ENCODE peak calls at places on chromosomes 2 and 18, in four cellular contexts. S, M, Y and V are unnamed samples.

GRCh38 chr18:79765491-79766245 is 32.1 kb upstream of the KCNG2 start:
- DNase-seq in S (no peak), Y (no peak), M (no peak), V (no peak)

GRCh38 chr18:45801396-45802004 is 24.0 kb upstream of the SIGLEC15 start:
- DNase-seq in S (no peak), Y (no peak), M (no peak), V (no peak)

GRCh38 chr2:234829074-234829455 is 122.8 kb upstream of the SH3BP4 start:
- DNase-seq in Y (no peak), S (no peak), M (no peak), V (no peak)

GRCh38 chr2:56676966-56677365 is 493.2 kb downstream of the CCDC85A start:
- DNase-seq in S (no peak), Y (no peak), M (no peak), V (no peak)

GRCh38 chr2:45470531-45470930 is 140.5 kb downstream of the SRBD1 start:
- DNase-seq in S (no peak), M (no peak), Y (no peak), V (no peak)

GRCh38 chr2:152033146-152033545 is 65.7 kb downstream of the CACNB4 start:
- DNase-seq in M (no peak), Y (no peak), S (no peak), V (no peak)

GRCh38 chr18:29853126-29853525 is 1189.4 kb downstream of the DSC3 start:
- DNase-seq in S (no peak), Y (no peak), M (no peak), V (no peak)

GRCh38 chr2:177710889-177711288 is 318.3 kb downstream of the AGPS start:
- DNase-seq in Y (no peak), S (no peak), M (no peak), V (no peak)

GRCh38 chr2:231393149-231394131 is 2.1 kb upstream of the B3GNT7 start:
- DNase-seq in M (peak), Y (peak), S (no peak), V (peak)

GRCh38 chr2:177727577-177728351 is 335.2 kb downstream of the AGPS start:
- DNase-seq in S (no peak), M (no peak), Y (peak), V (no peak)

DNA sequence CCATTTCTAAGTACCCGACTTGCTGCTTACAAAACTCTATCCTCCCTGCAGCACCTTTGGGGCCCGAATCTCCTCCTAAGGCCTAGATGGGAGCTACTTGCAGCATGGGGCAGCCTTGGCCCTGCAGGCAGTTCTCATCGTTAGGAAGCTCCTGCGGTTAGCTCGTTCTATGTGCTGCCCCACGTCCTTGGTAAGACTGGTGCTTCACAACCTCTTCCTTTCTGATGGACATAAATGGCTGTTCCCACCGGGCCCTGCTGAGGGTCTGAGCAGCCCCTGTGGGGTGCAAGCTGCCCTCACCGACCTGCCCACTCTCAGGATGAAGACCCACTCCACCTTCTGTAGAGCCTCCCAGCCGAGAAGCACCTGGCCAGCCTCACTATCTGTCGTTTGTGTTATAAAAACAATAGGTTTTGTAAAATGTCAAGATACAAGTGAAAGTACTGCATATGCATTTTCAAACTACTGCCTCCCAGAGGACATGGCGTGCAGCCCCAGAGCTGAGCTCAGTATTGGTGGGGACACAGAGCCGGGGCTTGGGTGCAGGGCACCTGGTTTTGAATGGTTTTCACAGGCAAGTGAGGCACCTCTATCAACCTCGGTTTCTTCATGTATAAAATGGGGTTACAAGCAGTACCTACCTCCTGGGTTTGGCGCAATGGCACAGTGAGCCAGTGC is 19.4 kb downstream of the OTOF start:
- DNase-seq in M (no peak), Y (no peak), S (no peak), V (no peak)
- TF ChIP-seq TEAD4 in M (no peak), Y (no peak), S (no peak), V (no peak)

GRCh38 chr18:63098014-63098981 is 221.3 kb downstream of the BCL2 start:
- DNase-seq in Y (no peak), S (no peak), M (no peak), V (no peak)

GRCh38 chr18:63099026-63099840 is 220.3 kb downstream of the BCL2 start:
- DNase-seq in M (no peak), Y (no peak), S (no peak), V (no peak)

GRCh38 chr18:63097198-63097597 is 222.4 kb downstream of the BCL2 start:
- DNase-seq in Y (no peak), S (no peak), M (no peak), V (no peak)

GRCh38 chr18:63096327-63096874 is 223.2 kb downstream of the BCL2 start:
- DNase-seq in S (no peak), Y (no peak), M (no peak), V (no peak)

DNA sequence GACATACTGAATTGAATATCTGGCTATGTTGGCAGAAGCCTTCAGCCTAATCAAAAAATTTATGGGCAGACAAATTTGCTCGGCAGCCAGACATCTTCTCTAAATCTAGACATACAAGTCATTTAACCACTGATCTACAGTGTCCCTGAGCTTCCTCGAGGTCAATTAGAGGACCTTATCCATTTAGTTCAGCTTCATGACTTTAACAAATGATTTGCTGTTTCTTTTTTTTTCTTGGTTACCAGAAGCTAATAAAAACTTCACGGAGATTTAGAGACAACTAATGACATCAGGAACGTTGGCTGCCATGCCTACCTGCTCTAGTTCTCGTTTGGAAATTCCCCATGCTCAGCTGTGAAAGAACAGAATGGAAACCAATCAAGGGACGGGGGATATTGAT is 223.8 kb downstream of the BCL2 start:
- DNase-seq in Y (no peak), S (no peak), M (no peak), V (peak)
- TF ChIP-seq TEAD4 in Y (no peak), S (no peak), M (no peak), V (no peak)

GRCh38 chr2:85445316-85446295 is 27.1 kb downstream of the SH2D6 start:
- DNase-seq in M (no peak), S (no peak), Y (no peak), V (peak)
- TF ChIP-seq TEAD4 in M (no peak), S (no peak), Y (no peak), V (no peak)

GRCh38 chr2:14751581-14751980 is 119.1 kb downstream of the LRATD1 start:
- DNase-seq in Y (no peak), S (no peak), M (no peak), V (no peak)
- TF ChIP-seq TEAD4 in Y (no peak), S (no peak), M (no peak), V (no peak)

DNA sequence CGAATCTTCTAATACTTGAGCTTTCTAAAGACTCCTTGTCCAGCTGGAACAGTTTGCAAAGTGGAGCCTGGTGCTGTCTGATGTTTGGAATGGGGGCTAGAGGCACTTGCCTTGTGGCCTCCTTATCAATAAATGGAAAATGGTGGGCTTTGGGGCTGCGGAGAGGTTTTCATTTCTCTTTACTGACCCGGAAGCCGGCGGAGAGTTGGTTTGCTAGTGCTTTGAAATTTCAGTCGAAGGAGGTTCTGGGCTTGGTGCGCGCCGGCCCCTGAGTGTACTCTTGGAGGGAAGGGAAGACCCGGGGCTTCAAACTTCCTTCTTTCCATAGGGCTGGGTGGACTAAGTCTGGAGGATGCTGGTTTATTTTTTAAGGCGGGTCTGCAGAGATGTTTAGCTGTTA is 714 bp downstream of the RPIA start:
- DNase-seq in Y (peak), M (peak), S (no peak), V (peak)
- TF ChIP-seq TEAD4 in Y (no peak), M (no peak), S (no peak), V (no peak)

DNA sequence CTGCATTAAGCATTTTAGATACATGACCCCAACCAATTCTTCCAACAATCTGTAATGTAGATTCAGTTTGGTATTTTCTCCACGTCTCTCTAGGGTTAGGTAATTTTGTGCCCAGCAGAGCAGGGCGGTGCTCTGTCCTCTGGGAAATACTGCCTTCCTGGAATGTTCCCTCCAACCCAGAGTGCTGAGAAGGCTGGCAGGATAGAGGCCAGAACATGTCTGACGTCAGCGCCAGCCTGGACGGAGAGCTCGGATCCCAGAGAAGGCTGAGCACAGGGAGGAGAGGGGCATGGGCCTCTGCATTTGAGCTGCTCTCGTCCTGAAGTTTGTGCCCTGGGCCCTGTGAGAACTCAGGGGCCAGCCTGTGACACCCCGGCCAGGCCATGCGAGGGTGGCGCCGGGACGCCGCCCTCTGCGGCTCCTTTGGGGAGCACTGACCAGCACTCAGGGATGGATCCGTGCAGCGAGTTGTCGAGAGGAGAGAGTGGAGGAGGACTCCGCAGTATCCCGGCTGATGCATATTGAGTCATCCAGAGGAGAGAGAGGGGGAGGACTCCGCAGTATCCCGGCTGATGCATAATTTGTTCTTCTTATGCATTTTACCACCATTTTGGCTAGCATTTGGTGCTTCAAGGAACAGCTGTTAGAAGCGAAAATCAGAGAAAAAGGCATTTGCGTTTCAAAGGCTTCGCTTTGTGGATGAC is 80.0 kb upstream of the PXDN start:
- DNase-seq in M (no peak), Y (no peak), S (no peak), V (no peak)
- TF ChIP-seq TEAD4 in M (no peak), Y (no peak), S (no peak), V (no peak)

GRCh38 chr2:164464376-164464775 is 156.9 kb downstream of the GRB14 start:
- DNase-seq in S (no peak), Y (no peak), M (no peak), V (no peak)

GRCh38 chr2:164457271-164457670 is 164.0 kb downstream of the GRB14 start:
- DNase-seq in M (no peak), Y (no peak), S (no peak), V (no peak)

GRCh38 chr2:164456599-164456998 is 164.7 kb downstream of the GRB14 start:
- DNase-seq in M (no peak), S (no peak), Y (no peak), V (peak)

DNA sequence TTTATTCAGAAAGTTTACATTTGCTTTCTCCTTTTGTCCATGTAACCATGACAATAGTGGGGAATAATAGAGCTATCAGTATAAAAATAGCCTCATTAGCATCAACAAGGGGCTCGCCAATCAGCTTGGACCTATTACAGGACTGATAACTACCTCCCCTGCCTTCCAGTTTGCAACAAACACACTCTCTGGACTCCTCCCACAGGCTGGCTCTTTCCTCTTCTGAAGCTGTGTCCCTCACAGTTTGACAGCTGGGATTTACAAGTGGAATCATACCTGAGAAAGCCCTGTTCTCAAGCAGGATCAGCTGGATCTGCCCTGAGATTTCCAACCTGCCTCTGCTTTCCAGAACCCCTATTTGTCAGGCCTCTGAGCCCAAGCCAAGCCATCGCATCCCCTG is 162.5 kb downstream of the GRB14 start:
- DNase-seq in S (peak), Y (no peak), M (peak), V (peak)
- TF ChIP-seq TEAD4 in S (no peak), Y (no peak), M (no peak), V (no peak)

GRCh38 chr2:43880952-43881351 is 42.2 kb downstream of the ABCG8 start:
- DNase-seq in S (no peak), M (no peak), Y (peak), V (no peak)

GRCh38 chr2:43885233-43885632 is 46.5 kb downstream of the ABCG8 start:
- DNase-seq in S (no peak), M (no peak), Y (no peak), V (no peak)

GRCh38 chr2:43884674-43885073 is 45.9 kb downstream of the ABCG8 start:
- DNase-seq in M (no peak), Y (no peak), S (no peak), V (no peak)

GRCh38 chr2:43880471-43880870 is 41.7 kb downstream of the ABCG8 start:
- DNase-seq in M (no peak), S (no peak), Y (no peak), V (no peak)

DNA sequence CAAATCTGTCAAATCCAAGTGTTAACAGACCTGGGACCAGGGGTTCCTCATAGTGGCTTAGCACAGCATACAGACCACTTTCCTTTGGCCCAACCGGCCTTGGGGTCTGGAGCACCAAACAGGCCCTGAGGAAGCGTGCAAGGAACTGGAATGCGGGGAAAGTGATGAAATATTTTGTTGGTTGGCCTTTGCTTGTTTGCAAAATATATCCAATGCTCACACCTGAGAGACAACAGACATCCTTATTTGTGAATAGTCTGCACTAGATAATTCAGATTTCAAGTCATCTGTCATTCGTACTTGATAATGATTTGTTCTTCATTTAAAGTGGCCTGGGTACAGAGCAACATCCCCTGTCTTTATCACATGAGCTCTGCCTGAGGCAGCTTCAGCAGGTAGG is 43.5 kb downstream of the ABCG8 start:
- DNase-seq in Y (peak), S (no peak), M (no peak), V (peak)
- TF ChIP-seq TEAD4 in Y (no peak), S (no peak), M (no peak), V (no peak)

GRCh38 chr2:223396993-223397392 is 205.2 kb downstream of the SCG2 start:
- DNase-seq in M (no peak), S (no peak), Y (no peak), V (no peak)
- TF ChIP-seq TEAD4 in M (no peak), S (no peak), Y (no peak), V (no peak)

DNA sequence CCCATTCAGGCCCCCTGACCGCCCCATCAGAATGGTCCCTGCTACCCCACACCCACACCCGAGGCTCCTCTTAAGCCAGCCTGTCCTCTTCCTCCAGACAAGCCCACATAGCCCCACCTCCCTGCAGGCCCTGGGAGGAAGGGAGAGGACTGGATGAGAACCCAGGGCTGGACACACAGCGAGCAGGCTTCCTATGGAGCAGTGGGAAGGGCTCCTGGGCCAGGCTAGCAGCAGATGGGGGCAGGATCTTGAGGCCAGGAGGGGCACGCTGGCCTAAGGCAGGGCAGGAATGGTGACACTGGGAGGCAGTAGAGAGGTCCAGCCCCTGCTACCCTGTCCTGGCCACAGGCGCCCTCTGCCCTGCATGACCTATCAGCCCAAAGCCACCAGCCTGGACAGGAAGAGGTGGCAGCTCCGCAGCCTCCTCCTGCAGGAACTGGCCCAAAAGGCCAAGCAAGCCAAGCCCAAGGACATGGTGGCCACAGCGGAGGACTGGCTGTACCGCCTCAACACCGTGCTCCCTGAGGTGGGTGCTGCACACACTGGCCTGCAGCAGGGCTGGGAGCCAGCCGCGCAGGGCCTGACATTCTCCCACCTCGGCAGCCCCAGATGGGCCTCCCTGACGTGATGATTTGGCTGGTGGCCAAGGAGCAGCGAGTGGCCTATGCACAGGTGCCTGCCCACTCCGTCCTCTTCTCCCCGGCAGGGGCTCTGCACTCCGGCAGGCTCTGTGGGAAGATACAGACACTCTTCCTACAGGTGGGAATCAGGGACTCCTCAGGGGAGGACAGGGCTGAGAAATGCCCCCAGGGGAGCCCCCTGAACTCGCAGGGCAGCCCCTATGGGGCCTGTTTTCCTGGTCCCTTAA is 43.3 kb downstream of the FER1L5 start:
- DNase-seq in M (peak), S (no peak), Y (peak), V (peak)
- TF ChIP-seq TEAD4 in M (no peak), S (no peak), Y (no peak), V (no peak)